ENCODE peak calls at places on chromosomes 12 and 14, in eight cellular contexts. M is hepatocyte, A is neural progenitor cell, X is SK-N-SH, Y is PC-3, Z is HCT116, R is GM23338, C is OCI-LY7. G is an unnamed sample. For H3K79me2 and H3K4me1, the result is how much of the 10 kb centered on the place peaks cover.

GRCh38 chr12:53961025-53961761 is 6.5 kb downstream of the HOXC12 start:
- DNase-seq in M (no peak), A (peak), X (peak), Y (no peak), Z (no peak), R (no peak), C (no peak), G (no peak)

GRCh38 chr12:41663487-41664258 is 475.6 kb downstream of the PDZRN4 start:
- DNase-seq in M (peak), A (peak), X (peak), Y (peak), Z (peak), R (peak), C (peak), G (peak)

GRCh38 chr12:57766464-57767311 is at the start of gene CYP27B1:
- DNase-seq in M (no peak), A (peak), X (peak), Y (peak), Z (no peak), R (peak), C (no peak), G (peak)

GRCh38 chr12:34389378-34390170 is 367.3 kb downstream of the ALG10 start:
- DNase-seq in M (no peak), A (no peak), X (no peak), Y (no peak), Z (no peak), R (no peak), C (no peak), G (no peak)

GRCh38 chr12:119673634-119674033 is 5.7 kb downstream of the PRKAB1 start:
- DNase-seq in M (no peak), A (no peak), X (no peak), Y (peak), Z (no peak), R (no peak), C (no peak), G (no peak)

GRCh38 chr14:45793081-45793480 is 540.1 kb upstream of the MIS18BP1 start:
- DNase-seq in M (peak), A (no peak), X (no peak), Y (no peak), Z (no peak), R (no peak), C (no peak), G (no peak)

GRCh38 chr12:10928746-10929286 is at the start of gene PRH2:
- DNase-seq in M (no peak), A (no peak), X (no peak), Y (no peak), Z (no peak), R (no peak), C (no peak), G (no peak)

GRCh38 chr12:96810477-96810876 is 96.6 kb upstream of the NEDD1 start:
- DNase-seq in M (no peak), A (peak), X (no peak), Y (peak), Z (no peak), R (no peak), C (no peak), G (peak)

GRCh38 chr12:50615534-50616296 is 110.9 kb downstream of the DIP2B start:
- DNase-seq in M (no peak), A (no peak), X (no peak), Y (peak), Z (no peak), R (no peak), C (no peak), G (peak)

GRCh38 chr14:77039285-77040058 is 11.0 kb upstream of the IRF2BPL start:
- DNase-seq in M (peak), A (no peak), X (no peak), Y (no peak), Z (no peak), R (no peak), C (peak), G (peak)

GRCh38 chr14:20730921-20731320 is 14.8 kb upstream of the EDDM3A start:
- DNase-seq in M (no peak), A (no peak), X (no peak), Y (no peak), Z (no peak), R (no peak), C (no peak), G (no peak)

GRCh38 chr12:120064054-120064940 is 52.3 kb downstream of the RAB35 start:
- DNase-seq in M (peak), A (no peak), X (no peak), Y (no peak), Z (no peak), R (peak), C (no peak), G (no peak)

GRCh38 chr14:55699131-55700057 is 119.4 kb downstream of the KTN1 start:
- DNase-seq in M (no peak), A (no peak), X (no peak), Y (peak), Z (no peak), R (peak), C (no peak), G (peak)

GRCh38 chr12:2959194-2959507 is at the start of gene TEAD4:
- DNase-seq in M (peak), A (peak), X (peak), Y (peak), Z (peak), R (peak), C (no peak), G (peak)

GRCh38 chr14:22814373-22814772 is 862 bp downstream of the SLC7A7 start:
- DNase-seq in M (no peak), A (no peak), X (no peak), Y (no peak), Z (no peak), R (no peak), C (no peak), G (no peak)

GRCh38 chr12:11171953-11172675 is 1.1 kb downstream of the SMIM10L1 start:
- DNase-seq in M (peak), A (peak), X (peak), Y (no peak), Z (no peak), R (peak), C (no peak), G (peak)

GRCh38 chr14:72516936-72517408 is 376.9 kb downstream of the DPF3 start:
- DNase-seq in M (peak), A (peak), X (peak), Y (peak), Z (peak), R (peak), C (peak), G (peak)

GRCh38 chr12:88753074-88753473 is 172.8 kb upstream of the KITLG start:
- DNase-seq in M (no peak), A (no peak), X (no peak), Y (no peak), Z (no peak), R (no peak), C (no peak), G (peak)

GRCh38 chr14:59244581-59244980 is 56.1 kb downstream of the DAAM1 start:
- DNase-seq in M (peak), A (no peak), X (no peak), Y (peak), Z (no peak), R (no peak), C (no peak), G (no peak)

GRCh38 chr14:69535230-69535848 is 39.3 kb downstream of the CCDC177 start:
- DNase-seq in M (peak), A (peak), X (peak), Y (peak), Z (peak), R (peak), C (no peak), G (peak)

GRCh38 chr14:69713127-69713800 is 53.7 kb upstream of the SRSF5 start:
- DNase-seq in M (no peak), A (peak), X (no peak), Y (no peak), Z (no peak), R (peak), C (no peak), G (no peak)

GRCh38 chr14:52068741-52069616 is at the start of gene NID2:
- DNase-seq in M (peak), A (peak), X (peak), Y (peak), Z (no peak), R (peak), C (no peak), G (peak)

GRCh38 chr14:101033446-101034165 is 130.1 kb upstream of the RTL1 start:
- DNase-seq in M (no peak), A (no peak), X (no peak), Y (no peak), Z (no peak), R (no peak), C (no peak), G (no peak)

GRCh38 chr12:30598889-30599288 is 96.8 kb downstream of the IPO8 start:
- DNase-seq in M (no peak), A (no peak), X (no peak), Y (no peak), Z (no peak), R (no peak), C (no peak), G (no peak)

GRCh38 chr12:6053541-6053940 is 70.9 kb downstream of the VWF start:
- DNase-seq in M (no peak), A (no peak), X (no peak), Y (no peak), Z (no peak), R (no peak), C (no peak), G (no peak)

GRCh38 chr14:37142835-37143499 is 29.4 kb downstream of the SLC25A21 start:
- DNase-seq in M (no peak), A (peak), X (no peak), Y (peak), Z (no peak), R (no peak), C (no peak), G (peak)

GRCh38 chr14:32536175-32536574 is 207.1 kb downstream of the AKAP6 start:
- DNase-seq in M (no peak), A (no peak), X (no peak), Y (no peak), Z (no peak), R (no peak), C (no peak), G (no peak)

GRCh38 chr12:4120316-4120920 is 153.1 kb upstream of the CCND2 start:
- DNase-seq in M (no peak), A (no peak), X (no peak), Y (no peak), Z (no peak), R (no peak), C (no peak), G (no peak)

GRCh38 chr12:4037747-4038312 is 164.6 kb upstream of the PARP11 start:
- DNase-seq in M (peak), A (peak), X (peak), Y (peak), Z (no peak), R (peak), C (no peak), G (peak)

GRCh38 chr12:115599251-115599811 is 678.2 kb downstream of the MED13L start:
- DNase-seq in M (no peak), A (peak), X (no peak), Y (no peak), Z (no peak), R (peak), C (no peak), G (peak)

GRCh38 chr12:122876724-122877123 is 19.2 kb downstream of the VPS37B start:
- DNase-seq in M (no peak), A (no peak), X (no peak), Y (no peak), Z (no peak), R (no peak), C (no peak), G (no peak)

GRCh38 chr12:113479578-113480335 is 8.1 kb upstream of the LHX5 start:
- DNase-seq in M (peak), A (peak), X (peak), Y (no peak), Z (no peak), R (peak), C (no peak), G (peak)

GRCh38 chr12:117686911-117687377 is 281.8 kb downstream of the KSR2 start:
- DNase-seq in M (peak), A (no peak), X (peak), Y (peak), Z (peak), R (no peak), C (no peak), G (peak)

GRCh38 chr14:49549881-49550280 is 36.3 kb downstream of the RPS29 start:
- DNase-seq in M (peak), A (peak), X (no peak), Y (peak), Z (no peak), R (peak), C (no peak), G (peak)

GRCh38 chr14:44113769-44114730 is 393.0 kb downstream of the FSCB start:
- DNase-seq in M (no peak), A (no peak), X (no peak), Y (no peak), Z (no peak), R (no peak), C (no peak), G (no peak)

GRCh38 chr12:56190695-56191155 is 1.4 kb upstream of the SMARCC2 start:
- DNase-seq in M (no peak), A (peak), X (no peak), Y (no peak), Z (no peak), R (peak), C (no peak), G (peak)

GRCh38 chr12:70643927-70644326 is 6.7 kb upstream of the PTPRB start:
- DNase-seq in M (no peak), A (no peak), X (no peak), Y (peak), Z (no peak), R (no peak), C (no peak), G (no peak)

GRCh38 chr12:13942826-13943225 is 38.6 kb downstream of the GRIN2B start:
- DNase-seq in M (no peak), A (peak), X (no peak), Y (no peak), Z (no peak), R (peak), C (no peak), G (no peak)

DNA sequence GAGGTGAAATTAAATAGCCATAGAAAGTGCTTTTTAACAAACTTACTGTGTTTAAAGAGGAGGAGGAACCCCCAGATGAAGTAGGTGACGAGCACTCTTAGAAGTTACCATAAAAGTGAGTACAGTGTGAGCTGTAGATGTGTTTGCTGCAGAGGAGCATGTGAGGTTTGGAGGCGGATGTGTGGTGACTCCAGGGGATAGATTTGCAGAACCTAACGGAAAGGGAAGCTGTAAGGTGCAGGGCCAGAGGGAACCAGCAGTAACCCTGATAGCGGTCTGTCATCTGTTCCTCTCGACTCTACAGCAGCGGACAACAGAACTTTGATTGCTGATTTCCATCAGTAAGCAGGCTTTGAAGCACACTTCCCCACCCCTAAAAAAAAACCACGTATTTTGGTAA is 5.2 kb downstream of the CALM1 start:
- DNase-seq in M (no peak), A (no peak), X (no peak), Y (no peak), Z (no peak), R (no peak), C (no peak), G (no peak)
- H3K79me2 ChIP-seq in M (half or more), A (half or more), X (half or more), Y (half or more), Z (half or more), R (under half), C (under half), G (half or more)

DNA sequence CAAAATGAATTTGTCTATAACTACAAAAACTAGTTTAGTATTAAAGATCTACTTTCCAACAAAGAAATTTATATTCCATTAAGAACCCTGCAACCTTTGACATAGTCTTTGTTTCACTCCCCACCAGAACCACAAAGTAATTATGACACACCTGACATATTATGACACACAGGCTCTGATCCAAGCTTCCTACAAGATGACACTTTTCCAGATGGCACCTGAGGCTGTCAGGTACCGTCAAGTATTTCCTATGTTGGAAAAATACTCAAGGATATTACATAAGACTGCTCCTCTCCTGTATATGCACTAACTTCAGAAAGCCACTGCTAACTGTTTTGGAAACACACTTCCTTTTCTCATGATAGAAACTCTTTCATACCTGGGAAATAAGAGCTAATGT is 38.9 kb downstream of the STXBP6 start:
- DNase-seq in M (no peak), A (no peak), X (no peak), Y (no peak), Z (no peak), R (no peak), C (no peak), G (no peak)
- H3K4me1 ChIP-seq in M (under half), A (under half), X (under half), Y (under half), Z (under half), R (under half), C (under half), G (under half)

GRCh38 chr14:74426202-74426582 is at the start of gene SYNDIG1L:
- DNase-seq in M (no peak), A (no peak), X (no peak), Y (no peak), Z (no peak), R (peak), C (no peak), G (no peak)

GRCh38 chr14:74425525-74426201 is 347 bp downstream of the SYNDIG1L start:
- DNase-seq in M (peak), A (peak), X (peak), Y (peak), Z (no peak), R (peak), C (no peak), G (peak)

GRCh38 chr14:74427651-74428050 is 1.6 kb upstream of the SYNDIG1L start:
- DNase-seq in M (no peak), A (no peak), X (no peak), Y (no peak), Z (no peak), R (no peak), C (no peak), G (no peak)

GRCh38 chr14:74429221-74429691 is 3.2 kb upstream of the SYNDIG1L start:
- DNase-seq in M (no peak), A (peak), X (no peak), Y (no peak), Z (no peak), R (peak), C (no peak), G (no peak)

GRCh38 chr14:74429991-74430390 is 4.0 kb upstream of the SYNDIG1L start:
- DNase-seq in M (no peak), A (no peak), X (no peak), Y (no peak), Z (no peak), R (no peak), C (no peak), G (no peak)
- TF ChIP-seq EZH2phosphoT487 in M (no peak), A (no peak), X (no peak), Y (no peak), Z (no peak), R (no peak), C (no peak), G (no peak)

DNA sequence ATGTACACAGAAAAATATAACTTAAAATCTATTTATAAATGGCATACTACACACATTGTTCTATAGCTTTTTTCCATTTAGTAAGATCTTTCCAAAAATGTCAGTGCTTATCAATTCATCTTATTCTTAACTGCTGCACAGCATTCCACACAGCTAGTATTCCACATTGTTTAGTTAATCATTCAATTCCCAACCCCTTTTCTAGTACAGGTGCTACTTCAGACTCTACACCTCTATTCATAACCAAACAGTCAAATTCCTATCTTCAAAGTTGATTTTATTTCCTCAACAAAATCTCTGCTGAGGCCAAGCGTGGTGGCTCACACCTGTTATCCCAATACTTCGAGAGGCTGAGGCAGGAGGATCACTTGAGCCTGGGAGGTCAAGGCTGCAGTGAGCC is 12.3 kb upstream of the NEK9 start:
- DNase-seq in M (no peak), A (no peak), X (no peak), Y (no peak), Z (no peak), R (no peak), C (no peak), G (no peak)
- H3K79me2 ChIP-seq in M (half or more), A (half or more), X (half or more), Y (under half), Z (half or more), R (under half), C (under half), G (half or more)

DNA sequence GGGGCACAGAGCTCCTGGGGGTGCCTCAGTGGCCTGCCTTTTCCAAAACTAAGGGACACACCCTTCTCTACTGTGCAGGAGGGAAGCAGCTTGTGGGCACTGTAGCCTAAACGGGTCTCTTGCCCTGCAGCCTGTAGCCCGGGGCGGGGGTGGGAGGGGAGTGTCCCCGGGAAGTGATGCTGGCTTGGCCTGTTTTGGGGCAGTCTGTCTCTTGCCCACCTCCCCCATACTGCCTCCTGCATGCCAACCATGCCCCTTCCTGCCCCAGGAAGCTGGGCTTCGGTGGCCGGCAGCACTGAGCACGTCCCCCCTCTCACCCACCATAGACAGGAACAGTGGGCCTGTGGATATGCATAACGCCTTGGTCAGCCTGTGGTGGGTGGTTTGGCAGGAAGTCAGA is 43.4 kb downstream of the PRIMA1 start:
- DNase-seq in M (no peak), A (no peak), X (peak), Y (no peak), Z (no peak), R (no peak), C (no peak), G (no peak)
- H3K4me1 ChIP-seq in M (under half), A (under half), X (half or more), Y (under half), Z (under half), R (under half), C (under half), G (under half)

G was measured in GM23248.